ENCODE peak calls at places on chromosomes 1 and 21, in nine cellular contexts. J is sciatic nerve; D is left lung; C is activated CD8-positive, alpha-beta memory T cell treated with anti-CD3 and anti-CD28 coated beads, Interleukin-2, amount 10 ng/mL, durations not matched to agents 7 days and 5 days; X is activated T-cell treated with anti-CD3 and anti-CD28 coated beads, Interleukin-2, amount 50 U/mL, for 4 hours; K is IMR-90; T is Right ventricle myocardium superior; H is activated B cell treated with CpG ODN at 0.5 μM for 24 hours; G is activated CD8-positive, alpha-beta T cell treated with anti-CD3 and anti-CD28 coated beads for 36 hours. W is an unnamed sample.

GRCh38 chr21:28771790-28772501 is 220.7 kb downstream of the LTN1 start:
- ATAC-seq in J (peak; percentile 77), D (peak; percentile 38), C (no peak), X (peak; percentile 16), K (peak; percentile 68), T (peak; percentile 57), H (no peak), G (no peak), W (peak; percentile 76)

GRCh38 chr1:44806704-44807363 is at the start of gene DYNLT4:
- ATAC-seq in J (no peak), D (no peak), C (peak; percentile 1), X (peak; percentile 6), K (no peak), T (no peak), H (no peak), G (peak; percentile 8), W (no peak)

GRCh38 chr1:96771847-96772246 is 50.3 kb downstream of the PTBP2 start:
- ATAC-seq in J (no peak), D (no peak), C (no peak), X (no peak), K (no peak), T (no peak), H (no peak), G (no peak), W (no peak)

GRCh38 chr21:41639766-41640165 is 127.1 kb downstream of the RIPK4 start:
- ATAC-seq in J (no peak), D (no peak), C (no peak), X (no peak), K (no peak), T (no peak), H (no peak), G (no peak), W (no peak)

GRCh38 chr1:32877211-32878110 is 6.7 kb upstream of the FNDC5 start:
- ATAC-seq in J (no peak), D (no peak), C (no peak), X (no peak), K (no peak), T (peak; percentile 74), H (no peak), G (no peak), W (no peak)

GRCh38 chr1:182163821-182164223 is 102.3 kb upstream of the ZNF648 start:
- ATAC-seq in J (peak; percentile 91), D (peak; percentile 29), C (no peak), X (no peak), K (no peak), T (peak; percentile 89), H (no peak), G (no peak), W (peak; percentile 91)

GRCh38 chr1:21783679-21784603 is 992 bp upstream of the USP48 start:
- ATAC-seq in J (peak; percentile 2), D (peak; percentile 3), C (no peak), X (no peak), K (peak; percentile 21), T (no peak), H (no peak), G (peak; percentile 83), W (peak; percentile 5)

GRCh38 chr1:36162680-36163079 is 6.7 kb downstream of the MAP7D1 start:
- ATAC-seq in J (no peak), D (no peak), C (no peak), X (no peak), K (no peak), T (peak; percentile 28), H (no peak), G (no peak), W (no peak)

GRCh38 chr1:173190101-173190895 is 16.8 kb downstream of the TNFSF4 start:
- ATAC-seq in J (peak; percentile 89), D (peak; percentile 87), C (no peak), X (no peak), K (peak; percentile 76), T (peak; percentile 96), H (no peak), G (no peak), W (peak; percentile 86)

GRCh38 chr1:1954831-1955441 is 35.9 kb upstream of the TMEM52 start:
- ATAC-seq in J (no peak), D (no peak), C (no peak), X (no peak), K (no peak), T (no peak), H (no peak), G (no peak), W (no peak)

GRCh38 chr1:108010581-108010980 is 45.6 kb upstream of the VAV3 start:
- ATAC-seq in J (no peak), D (no peak), C (no peak), X (no peak), K (no peak), T (no peak), H (no peak), G (no peak), W (no peak)

GRCh38 chr1:21541835-21542234 is 32.6 kb downstream of the ALPL start:
- ATAC-seq in J (peak; percentile 44), D (peak; percentile 36), C (no peak), X (no peak), K (peak; percentile 89), T (peak; percentile 74), H (no peak), G (no peak), W (peak; percentile 44)

GRCh38 chr1:164382384-164382783 is 176.6 kb upstream of the PBX1 start:
- ATAC-seq in J (no peak), D (no peak), C (no peak), X (no peak), K (no peak), T (peak; percentile 89), H (no peak), G (no peak), W (no peak)

GRCh38 chr1:106846656-106847055 is 209.8 kb upstream of the PRMT6 start:
- ATAC-seq in J (no peak), D (no peak), C (no peak), X (no peak), K (no peak), T (no peak), H (no peak), G (no peak), W (no peak)

GRCh38 chr1:205585835-205586785 is 45.7 kb downstream of the ELK4 start:
- ATAC-seq in J (no peak), D (no peak), C (no peak), X (no peak), K (no peak), T (no peak), H (no peak), G (no peak), W (no peak)

GRCh38 chr1:87318056-87318650 is 10.5 kb upstream of the LMO4 start:
- ATAC-seq in J (no peak), D (no peak), C (peak; percentile 53), X (no peak), K (no peak), T (no peak), H (peak; percentile 47), G (no peak), W (no peak)

GRCh38 chr1:17441265-17441992 is 2.0 kb upstream of the RCC2 start:
- ATAC-seq in J (no peak), D (peak; percentile 26), C (no peak), X (no peak), K (no peak), T (no peak), H (no peak), G (no peak), W (no peak)

GRCh38 chr21:38140192-38140905 is 116.4 kb upstream of the KCNJ15 start:
- ATAC-seq in J (peak; percentile 72), D (peak; percentile 84), C (no peak), X (no peak), K (peak; percentile 70), T (peak; percentile 95), H (no peak), G (no peak), W (no peak)

GRCh38 chr1:79128726-79129125 is 122.2 kb upstream of the ADGRL4 start:
- ATAC-seq in J (no peak), D (no peak), C (no peak), X (no peak), K (peak; percentile 97), T (no peak), H (no peak), G (no peak), W (no peak)

W was measured in gastroesophageal sphincter.